ENCODE peak calls at places on chromosomes 1 and 21, in eight cellular contexts. T is AG09309; V is HEK293T; Z is activated naive CD8-positive, alpha-beta T cell treated with anti-CD3 and anti-CD28 coated beads, Interleukin-2, amount 50 U/mL, for 24 hours; U is ovary; I is HS-27A; C is effector memory CD4-positive, alpha-beta T cell; H is Calu3. Q is an unnamed sample.

GRCh38 chr1:15141933-15142647 is 11.5 kb upstream of the TMEM51 start:
- DNase-seq in T (peak), V (no peak), Z (no peak), U (no peak), I (peak), C (no peak), H (no peak), Q (no peak)

GRCh38 chr1:230574502-230574901 is 67.8 kb upstream of the COG2 start:
- DNase-seq in T (no peak), V (no peak), Z (no peak), U (no peak), I (no peak), C (no peak), H (no peak), Q (no peak)

GRCh38 chr1:84247425-84248220 is 53.9 kb upstream of the SAMD13 start:
- DNase-seq in T (no peak), V (peak), Z (no peak), U (no peak), I (peak), C (no peak), H (peak), Q (no peak)

GRCh38 chr21:38171723-38172344 is 85.0 kb upstream of the KCNJ15 start:
- DNase-seq in T (no peak), V (no peak), Z (no peak), U (no peak), I (peak), C (no peak), H (peak), Q (no peak)

GRCh38 chr1:193435771-193436170 is 249.4 kb upstream of the B3GALT2 start:
- DNase-seq in T (no peak), V (no peak), Z (no peak), U (no peak), I (no peak), C (no peak), H (no peak), Q (no peak)

GRCh38 chr21:46096596-46096981 is 1.3 kb upstream of the COL6A2 start:
- DNase-seq in T (no peak), V (no peak), Z (no peak), U (peak), I (no peak), C (no peak), H (no peak), Q (no peak)

GRCh38 chr1:229539868-229540506 is 18.5 kb downstream of the ABCB10 start:
- DNase-seq in T (no peak), V (no peak), Z (no peak), U (no peak), I (no peak), C (no peak), H (no peak), Q (no peak)

GRCh38 chr1:184790642-184791041 is 36.0 kb upstream of the EDEM3 start:
- DNase-seq in T (no peak), V (no peak), Z (no peak), U (no peak), I (no peak), C (no peak), H (no peak), Q (no peak)

GRCh38 chr1:116266864-116267212 is 106.2 kb upstream of the ATP1A1 start:
- DNase-seq in T (no peak), V (no peak), Z (no peak), U (no peak), I (no peak), C (no peak), H (no peak), Q (no peak)

GRCh38 chr1:230050973-230051735 is 15.9 kb upstream of the GALNT2 start:
- DNase-seq in T (no peak), V (no peak), Z (no peak), U (no peak), I (no peak), C (no peak), H (no peak), Q (no peak)

GRCh38 chr1:241834733-241835377 is 13.1 kb upstream of the EXO1 start:
- DNase-seq in T (no peak), V (peak), Z (no peak), U (no peak), I (no peak), C (no peak), H (peak), Q (no peak)

GRCh38 chr1:53196485-53197271 is at the start of gene CPT2:
- DNase-seq in T (peak), V (peak), Z (peak), U (peak), I (peak), C (peak), H (peak), Q (peak)

GRCh38 chr1:57424231-57425027 is 569 bp upstream of the DAB1 start:
- DNase-seq in T (no peak), V (peak), Z (no peak), U (peak), I (no peak), C (no peak), H (peak), Q (no peak)

GRCh38 chr1:156160744-156161181 is 7.4 kb downstream of the SEMA4A start:
- DNase-seq in T (no peak), V (peak), Z (peak), U (peak), I (no peak), C (peak), H (no peak), Q (peak)

GRCh38 chr21:37380349-37381323 is 14.1 kb downstream of the DYRK1A start:
- DNase-seq in T (no peak), V (no peak), Z (no peak), U (no peak), I (no peak), C (no peak), H (no peak), Q (no peak)

GRCh38 chr1:11413907-11414495 is 65.0 kb upstream of the DISP3 start:
- DNase-seq in T (no peak), V (no peak), Z (no peak), U (no peak), I (no peak), C (no peak), H (no peak), Q (no peak)

GRCh38 chr1:36884029-36884701 is 150.2 kb downstream of the GRIK3 start:
- DNase-seq in T (no peak), V (no peak), Z (no peak), U (no peak), I (no peak), C (no peak), H (no peak), Q (no peak)

GRCh38 chr1:224629965-224630364 is 13.8 kb downstream of the CNIH3 start:
- DNase-seq in T (no peak), V (no peak), Z (no peak), U (no peak), I (no peak), C (no peak), H (no peak), Q (no peak)

GRCh38 chr21:34704119-34704518 is 35.3 kb downstream of the CLIC6 start:
- DNase-seq in T (peak), V (no peak), Z (no peak), U (no peak), I (no peak), C (no peak), H (no peak), Q (no peak)

GRCh38 chr1:32733573-32734321 is 31.2 kb upstream of the SYNC start:
- DNase-seq in T (no peak), V (no peak), Z (no peak), U (no peak), I (no peak), C (no peak), H (no peak), Q (no peak)